ENCODE peak calls at places on chromosome 9, in five cellular contexts. X is mucosa of descending colon, N is mesothelial cell of epicardium, W is fibroblast of villous mesenchyme, T is fibroblast of mammary gland. K is an unnamed sample.

GRCh38 chr9:133786371-133786753 is 48.2 kb upstream of the SARDH start:
- DNase-seq in X (no peak), N (no peak), W (no peak), T (no peak), K (peak)

GRCh38 chr9:121607434-121608248 is 43.8 kb upstream of the DAB2IP start:
- DNase-seq in X (no peak), N (no peak), W (peak), T (peak), K (no peak)

GRCh38 chr9:78001946-78002731 is 29.5 kb downstream of the GNAQ start:
- DNase-seq in W (no peak), N (no peak), T (peak), X (no peak), K (no peak)

GRCh38 chr9:27394154-27394825 is 97.3 kb upstream of the EQTN start:
- DNase-seq in X (no peak), T (no peak), N (no peak), W (peak), K (no peak)

GRCh38 chr9:135702002-135702721 is at the start of gene KCNT1:
- DNase-seq in W (peak), N (peak), X (peak), T (peak), K (peak)

GRCh38 chr9:93684806-93685553 is 108.6 kb downstream of the PHF2 start:
- DNase-seq in T (no peak), W (no peak), X (no peak), N (no peak), K (no peak)

GRCh38 chr9:99811598-99812383 is 9.9 kb upstream of the NR4A3 start:
- DNase-seq in X (no peak), T (no peak), N (no peak), W (no peak), K (peak)

GRCh38 chr9:134592018-134592818 is 49.4 kb upstream of the COL5A1 start:
- DNase-seq in T (peak), X (no peak), W (peak), N (no peak), K (no peak)

GRCh38 chr9:94250456-94250855 is 8.6 kb upstream of the ZNF169 start:
- DNase-seq in W (no peak), T (no peak), N (no peak), X (no peak), K (no peak)

GRCh38 chr9:130939405-130939941 is 426 bp upstream of the FIBCD1 start:
- DNase-seq in T (no peak), N (no peak), W (no peak), X (peak), K (peak)
- TF ChIP-seq CTCF in T (no peak), N (no peak), W (no peak), X (no peak), K (no peak)

DNA sequence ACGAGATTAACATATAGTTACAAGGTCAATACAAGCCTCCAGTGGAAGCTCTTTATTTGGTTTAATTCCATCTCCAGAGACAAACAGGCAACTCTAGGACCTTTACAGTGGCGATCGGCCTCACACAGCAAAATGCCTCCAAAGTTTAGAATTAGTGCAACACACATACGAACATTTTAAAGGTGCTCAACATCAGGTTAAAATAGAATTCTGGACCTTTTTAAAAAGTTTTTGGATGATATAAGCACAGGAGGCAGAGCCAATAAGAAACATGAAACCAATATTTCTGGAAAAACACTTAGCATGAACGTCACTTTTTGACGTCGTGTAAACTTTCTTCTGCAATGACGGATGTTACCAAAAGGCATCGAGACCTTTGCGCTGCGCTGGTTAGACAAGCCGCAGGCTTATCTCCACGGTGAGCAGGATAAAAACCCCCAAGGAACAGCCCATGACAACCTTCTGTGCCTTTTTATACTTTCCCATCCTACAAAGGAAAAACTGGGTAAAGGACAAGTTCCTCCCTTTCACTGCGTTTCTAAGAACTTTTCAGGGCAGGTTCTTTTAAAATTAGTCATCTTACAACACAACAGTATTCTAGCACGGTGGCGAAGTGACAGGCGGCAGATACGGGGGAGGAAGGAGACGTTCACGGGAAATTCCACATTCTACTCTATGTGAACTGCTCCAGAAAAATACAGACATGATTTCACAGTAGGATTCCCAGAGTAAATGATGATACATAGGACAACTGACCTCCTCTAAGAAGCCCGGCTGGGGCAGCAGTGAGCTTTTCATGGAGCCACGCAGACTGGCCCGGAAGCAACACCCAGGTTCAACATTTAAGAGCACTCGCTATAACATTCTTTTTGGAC is 52.2 kb downstream of the USP20 start:
- DNase-seq in W (peak), X (no peak), N (no peak), T (peak), K (no peak)
- TF ChIP-seq CTCF in W (peak), X (no peak), N (no peak), T (peak), K (peak)

GRCh38 chr9:16530669-16531461 is 339.6 kb downstream of the BNC2 start:
- DNase-seq in T (peak), W (peak), N (no peak), X (no peak), K (no peak)
- TF ChIP-seq CTCF in T (no peak), W (no peak), N (no peak), X (no peak), K (no peak)

DNA sequence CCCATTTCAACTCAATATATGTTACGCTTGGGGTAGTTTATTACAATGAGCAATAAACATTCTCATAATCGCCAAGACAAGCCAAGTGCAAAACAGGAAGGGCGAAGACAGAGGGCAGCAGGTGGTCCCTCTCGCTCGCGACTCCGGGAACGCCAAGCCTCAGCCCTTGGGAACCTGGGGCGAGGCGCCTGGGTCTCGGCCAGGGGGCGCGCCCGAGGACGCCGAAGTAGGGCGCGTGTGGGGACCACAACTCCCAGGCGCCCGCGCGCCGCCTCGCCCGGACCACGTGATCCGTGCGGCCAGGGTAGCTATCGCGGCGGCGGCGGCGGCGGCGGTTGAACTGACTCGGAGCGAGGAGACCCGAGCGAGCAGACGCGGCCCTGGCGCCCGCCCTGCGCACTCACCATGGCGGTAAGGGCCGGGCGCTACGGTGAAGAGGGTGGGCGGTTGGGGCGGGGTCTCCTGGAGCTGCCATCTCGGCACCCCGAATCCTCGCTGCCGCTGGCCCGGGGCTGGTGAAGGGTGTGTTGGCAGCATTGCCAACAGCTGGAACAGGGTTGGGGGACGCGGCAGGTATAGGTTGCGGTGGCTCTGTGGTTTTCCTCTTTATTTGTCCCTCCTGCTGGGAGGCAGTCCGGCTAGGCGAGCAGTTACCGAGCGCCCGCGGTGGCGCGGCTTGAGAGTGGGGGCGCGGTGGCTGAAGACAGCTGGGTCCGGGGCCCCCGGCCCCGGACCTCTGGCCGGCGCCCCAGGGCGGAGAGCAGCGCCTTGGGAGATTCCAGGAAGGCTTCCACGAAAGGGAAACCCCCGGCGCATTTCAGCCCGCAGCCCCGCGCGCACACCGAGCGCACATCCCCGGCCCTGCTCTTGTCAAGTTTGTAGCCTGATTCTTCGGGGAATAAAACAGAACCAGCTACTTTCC is at the start of gene SLC31A2:
- DNase-seq in W (peak), T (peak), N (peak), X (peak), K (peak)
- TF ChIP-seq CTCF in W (peak), T (peak), N (no peak), X (peak), K (peak)

DNA sequence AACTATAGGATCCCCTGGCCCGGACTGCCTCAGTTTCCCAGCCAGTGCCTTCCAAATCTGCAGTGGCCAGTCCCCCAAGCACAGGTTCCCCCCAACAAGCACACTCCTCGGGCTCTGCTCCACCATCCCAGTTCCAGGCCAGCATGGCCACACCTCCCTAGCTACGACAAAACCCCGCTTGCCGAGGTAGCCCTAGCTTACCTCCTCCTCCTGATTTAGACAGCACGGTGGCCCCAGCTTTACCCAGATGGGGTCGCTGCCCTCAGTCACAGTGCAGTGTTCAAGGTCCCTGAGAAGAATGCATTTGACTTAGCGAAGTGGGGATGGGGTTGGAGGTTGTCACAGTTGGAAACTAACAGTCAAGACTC is 40.8 kb upstream of the GARNL3 start:
- DNase-seq in T (no peak), N (no peak), X (no peak), W (no peak), K (no peak)
- TF ChIP-seq CTCF in T (no peak), N (no peak), X (no peak), W (peak), K (no peak)

GRCh38 chr9:13278368-13279246 is 885 bp downstream of the MPDZ start:
- DNase-seq in X (peak), T (peak), N (peak), W (peak), K (no peak)
- TF ChIP-seq CTCF in X (no peak), T (no peak), N (no peak), W (peak), K (no peak)

DNA sequence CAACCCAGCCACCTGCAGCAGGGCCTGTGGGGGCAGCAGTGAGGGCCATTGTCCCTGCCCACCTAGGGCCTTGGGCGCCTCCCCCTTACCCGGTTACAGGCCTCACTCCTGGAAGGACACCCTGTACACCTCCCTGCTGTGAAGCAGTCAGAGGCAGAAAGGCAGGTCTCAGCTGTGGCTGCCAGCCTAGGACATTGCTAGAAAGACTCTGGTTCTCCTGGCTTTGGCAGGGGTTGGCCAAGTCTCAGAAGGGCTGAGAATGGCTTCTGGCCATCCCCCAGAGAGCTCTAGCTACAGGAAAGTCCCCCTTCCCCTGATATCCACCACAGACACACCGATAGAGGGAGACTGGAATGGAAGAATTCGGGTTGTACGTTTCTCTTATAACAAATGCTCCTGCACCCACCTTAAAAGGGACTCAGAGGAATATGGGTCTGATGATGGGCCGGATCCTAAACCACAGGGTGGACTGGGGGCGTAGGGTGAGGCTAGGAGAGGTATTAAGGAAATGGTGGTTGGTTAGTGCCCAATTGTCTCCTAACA is 2.4 kb downstream of the DNAJB5 start:
- DNase-seq in T (no peak), X (no peak), N (no peak), W (no peak), K (no peak)
- TF ChIP-seq CTCF in T (peak), X (no peak), N (no peak), W (no peak), K (no peak)

K was measured in GM20000.